ENCODE peak calls at places on chromosomes 13 and 19, in five cellular contexts. One of them, this sample, is unnamed.

GRCh38 chr19:49347835-49348234 is 12.6 kb downstream of the CD37 start:
- DNase-seq in A549: peak
- DNase-seq in tibial artery: no peak
- DNase-seq in MCF 10A: peak
- DNase-seq in AG10803: peak
- DNase-seq in this sample: no peak

GRCh38 chr19:48685583-48685982 is 10.2 kb upstream of the FUT2 start:
- DNase-seq in A549: no peak
- DNase-seq in AG10803: no peak
- DNase-seq in MCF 10A: peak
- DNase-seq in tibial artery: no peak
- DNase-seq in this sample: no peak

GRCh38 chr13:108700421-108701170 is 71.2 kb downstream of the MYO16 start:
- DNase-seq in MCF 10A: peak
- DNase-seq in tibial artery: no peak
- DNase-seq in AG10803: no peak
- DNase-seq in A549: peak
- DNase-seq in this sample: no peak

GRCh38 chr19:4229179-4229931 is at the start of gene EBI3:
- DNase-seq in MCF 10A: peak
- DNase-seq in tibial artery: no peak
- DNase-seq in A549: peak
- DNase-seq in AG10803: no peak
- DNase-seq in this sample: no peak

GRCh38 chr19:33197591-33198000 is 3.5 kb downstream of the LRP3 start:
- DNase-seq in A549: no peak
- DNase-seq in tibial artery: no peak
- DNase-seq in MCF 10A: no peak
- DNase-seq in AG10803: no peak
- DNase-seq in this sample: no peak

GRCh38 chr19:12137541-12137940 is 2.6 kb downstream of the ZNF20 start:
- DNase-seq in A549: no peak
- DNase-seq in AG10803: no peak
- DNase-seq in MCF 10A: no peak
- DNase-seq in tibial artery: no peak
- DNase-seq in this sample: no peak

GRCh38 chr13:41416276-41416675 is 41.1 kb upstream of the RGCC start:
- DNase-seq in tibial artery: no peak
- DNase-seq in A549: no peak
- DNase-seq in AG10803: peak
- DNase-seq in MCF 10A: no peak
- DNase-seq in this sample: no peak

GRCh38 chr19:37989855-37990254 is 82.8 kb downstream of the SIPA1L3 start:
- DNase-seq in MCF 10A: peak
- DNase-seq in AG10803: no peak
- DNase-seq in A549: no peak
- DNase-seq in tibial artery: no peak
- DNase-seq in this sample: no peak

GRCh38 chr13:41263261-41263971 is at the start of gene MTRF1:
- DNase-seq in tibial artery: peak
- DNase-seq in A549: peak
- DNase-seq in MCF 10A: peak
- DNase-seq in AG10803: peak
- DNase-seq in this sample: peak

GRCh38 chr19:22784051-22784450 is at the start of gene ZNF99:
- DNase-seq in tibial artery: peak
- DNase-seq in A549: no peak
- DNase-seq in MCF 10A: no peak
- DNase-seq in AG10803: no peak
- DNase-seq in this sample: no peak

GRCh38 chr13:110680852-110681251 is 25.1 kb downstream of the CARS2 start:
- DNase-seq in A549: peak
- DNase-seq in AG10803: no peak
- DNase-seq in tibial artery: no peak
- DNase-seq in MCF 10A: peak
- DNase-seq in this sample: no peak

GRCh38 chr13:37617162-37617561 is 18.6 kb upstream of the POSTN start:
- DNase-seq in A549: peak
- DNase-seq in tibial artery: no peak
- DNase-seq in MCF 10A: peak
- DNase-seq in AG10803: peak
- DNase-seq in this sample: no peak

GRCh38 chr19:8500158-8500557 is 2.3 kb downstream of the PRAM1 start:
- DNase-seq in A549: no peak
- DNase-seq in AG10803: no peak
- DNase-seq in tibial artery: no peak
- DNase-seq in MCF 10A: no peak
- DNase-seq in this sample: no peak

GRCh38 chr19:18754501-18754900 is 36.6 kb downstream of the COMP start:
- DNase-seq in tibial artery: no peak
- DNase-seq in AG10803: no peak
- DNase-seq in A549: no peak
- DNase-seq in MCF 10A: no peak
- DNase-seq in this sample: no peak

GRCh38 chr13:106499113-106499512 is 36.3 kb downstream of the EFNB2 start:
- DNase-seq in MCF 10A: no peak
- DNase-seq in tibial artery: no peak
- DNase-seq in AG10803: no peak
- DNase-seq in A549: no peak
- DNase-seq in this sample: no peak

GRCh38 chr19:58569943-58570670 is 3.0 kb downstream of the MZF1 start:
- DNase-seq in A549: no peak
- DNase-seq in AG10803: no peak
- DNase-seq in tibial artery: peak
- DNase-seq in MCF 10A: no peak
- DNase-seq in this sample: no peak

GRCh38 chr13:101915755-101916107 is 463.3 kb downstream of the ITGBL1 start:
- DNase-seq in tibial artery: no peak
- DNase-seq in MCF 10A: no peak
- DNase-seq in AG10803: no peak
- DNase-seq in A549: no peak
- DNase-seq in this sample: no peak

GRCh38 chr19:54561840-54562239 is 11.8 kb upstream of the LILRA2 start:
- DNase-seq in AG10803: no peak
- DNase-seq in MCF 10A: no peak
- DNase-seq in tibial artery: no peak
- DNase-seq in A549: peak
- DNase-seq in this sample: no peak

DNA sequence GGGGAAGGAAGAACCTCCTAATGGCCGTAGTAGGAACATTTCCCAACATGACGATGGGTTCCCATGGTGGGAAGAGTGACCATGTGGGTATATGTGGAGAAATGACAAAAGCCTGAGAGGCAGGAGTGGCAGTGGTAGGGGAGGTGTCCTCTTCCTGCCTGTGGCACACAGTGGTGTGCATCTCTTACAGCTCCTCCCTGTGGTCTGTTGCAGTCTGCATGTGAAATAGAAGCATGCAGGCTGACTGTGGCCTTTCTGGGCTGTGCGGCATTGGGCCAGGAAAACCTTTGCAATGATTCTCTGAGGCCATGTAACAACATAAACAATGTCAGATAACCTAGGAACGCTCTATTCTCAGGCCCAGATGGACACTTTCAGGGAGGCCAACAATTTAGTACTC is 84.0 kb downstream of the LACC1 start:
- DNase-seq in MCF 10A: peak
- DNase-seq in A549: peak
- DNase-seq in AG10803: no peak
- DNase-seq in tibial artery: no peak
- DNase-seq in this sample: no peak
- TF ChIP-seq CTCF in MCF 10A: no peak
- TF ChIP-seq CTCF in A549: no peak
- TF ChIP-seq CTCF in AG10803: no peak
- TF ChIP-seq CTCF in tibial artery: no peak
- TF ChIP-seq CTCF in this sample: no peak

DNA sequence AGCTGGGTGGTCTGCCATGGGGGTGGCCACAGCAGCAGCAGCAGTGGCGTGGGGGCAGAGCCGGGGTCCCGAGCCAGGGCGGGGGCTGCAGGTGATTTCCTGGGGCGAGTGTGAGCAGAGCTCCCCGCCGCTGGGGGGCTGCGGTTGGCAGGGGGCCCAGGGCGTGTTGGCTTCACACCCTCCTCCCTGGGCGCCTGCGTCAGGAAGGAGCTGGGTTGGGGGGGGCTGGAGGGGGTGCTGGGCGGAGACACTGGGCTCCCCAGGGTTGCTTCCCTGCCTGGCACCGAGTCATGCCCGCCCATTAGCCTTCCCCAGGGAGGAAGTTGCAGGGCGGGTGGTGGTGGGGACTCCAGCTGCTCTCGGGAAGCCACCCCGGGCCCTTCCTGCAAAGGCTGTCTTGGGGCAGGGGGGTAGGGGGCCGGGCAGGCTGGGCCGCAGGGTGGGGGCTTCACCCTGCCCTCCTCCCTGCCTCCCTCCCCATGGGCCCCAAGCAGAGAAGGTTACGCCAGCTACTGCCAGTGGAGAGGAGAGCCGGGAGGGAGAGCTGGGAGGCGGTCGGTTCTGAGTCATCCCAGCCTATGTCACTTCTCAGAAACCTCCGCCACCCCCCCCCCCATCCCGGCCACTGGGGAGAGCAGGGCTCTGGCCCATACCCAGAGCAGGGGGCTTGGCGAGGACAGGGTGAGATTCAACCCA is 4.6 kb downstream of the MIDN start:
- DNase-seq in tibial artery: peak
- DNase-seq in AG10803: peak
- DNase-seq in A549: peak
- DNase-seq in MCF 10A: peak
- DNase-seq in this sample: no peak
- TF ChIP-seq CTCF in tibial artery: no peak
- TF ChIP-seq CTCF in AG10803: peak
- TF ChIP-seq CTCF in A549: no peak
- TF ChIP-seq CTCF in MCF 10A: no peak
- TF ChIP-seq CTCF in this sample: no peak

GRCh38 chr19:56837004-56837403 is 3.5 kb downstream of the PEG3 start:
- DNase-seq in A549: no peak
- DNase-seq in tibial artery: no peak
- DNase-seq in AG10803: no peak
- DNase-seq in MCF 10A: no peak
- DNase-seq in this sample: no peak

GRCh38 chr19:56838680-56838929 is 1.9 kb downstream of the PEG3 start:
- DNase-seq in A549: no peak
- DNase-seq in AG10803: no peak
- DNase-seq in MCF 10A: no peak
- DNase-seq in tibial artery: no peak
- DNase-seq in this sample: no peak

GRCh38 chr19:56838930-56839664 is 1.4 kb downstream of the PEG3 start:
- DNase-seq in MCF 10A: no peak
- DNase-seq in A549: peak
- DNase-seq in tibial artery: peak
- DNase-seq in AG10803: peak
- DNase-seq in this sample: no peak

GRCh38 chr19:56837492-56837891 is 3.0 kb downstream of the PEG3 start:
- DNase-seq in tibial artery: peak
- DNase-seq in A549: no peak
- DNase-seq in AG10803: no peak
- DNase-seq in MCF 10A: no peak
- DNase-seq in this sample: no peak

DNA sequence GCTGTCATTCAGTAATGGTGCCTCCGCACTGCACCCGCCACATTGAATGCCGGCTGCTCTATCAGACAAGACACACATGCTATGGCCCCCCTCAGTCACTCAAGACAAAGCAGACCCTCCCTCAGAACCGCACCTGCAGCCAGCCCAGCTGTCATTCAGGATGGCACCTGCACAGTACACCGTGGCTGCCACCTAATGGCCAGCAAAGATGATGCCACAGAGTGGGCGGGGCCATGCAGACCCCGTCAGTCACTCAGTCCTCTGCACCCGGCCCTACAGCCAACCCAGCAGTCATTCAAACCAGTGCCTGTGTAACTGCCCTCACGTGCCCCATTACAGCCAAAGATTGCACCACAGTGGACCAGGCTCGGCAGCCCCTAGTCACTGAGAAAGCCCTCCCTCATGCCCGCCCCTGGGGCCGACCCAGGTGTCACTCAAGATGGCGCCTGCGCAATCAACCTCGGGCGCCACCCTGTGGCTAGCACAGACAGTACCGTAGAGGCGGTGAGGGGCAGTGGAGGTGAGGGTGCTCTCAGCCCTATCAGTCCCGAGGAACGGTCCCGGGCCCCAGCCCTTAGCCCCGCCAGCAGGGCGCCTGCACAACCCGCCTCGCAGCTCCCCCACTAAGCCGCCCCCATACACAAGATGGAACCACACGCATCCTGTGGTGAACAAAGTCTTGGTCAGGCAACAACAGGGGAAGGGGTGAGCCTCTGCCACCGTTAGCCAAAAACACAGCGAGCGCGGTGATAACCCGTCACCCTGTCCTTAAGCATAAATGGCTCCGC is 2.4 kb downstream of the PEG3 start:
- DNase-seq in tibial artery: peak
- DNase-seq in A549: no peak
- DNase-seq in MCF 10A: no peak
- DNase-seq in AG10803: no peak
- DNase-seq in this sample: no peak
- TF ChIP-seq CTCF in tibial artery: peak
- TF ChIP-seq CTCF in A549: no peak
- TF ChIP-seq CTCF in MCF 10A: no peak
- TF ChIP-seq CTCF in AG10803: no peak
- TF ChIP-seq CTCF in this sample: no peak

GRCh38 chr19:41265376-41266153 is 1.4 kb downstream of the HNRNPUL1 start:
- DNase-seq in tibial artery: peak
- DNase-seq in AG10803: peak
- DNase-seq in A549: peak
- DNase-seq in MCF 10A: peak
- DNase-seq in this sample: no peak

GRCh38 chr19:41261474-41262190 is 2.5 kb upstream of the HNRNPUL1 start:
- DNase-seq in AG10803: no peak
- DNase-seq in tibial artery: peak
- DNase-seq in A549: no peak
- DNase-seq in MCF 10A: no peak
- DNase-seq in this sample: no peak

GRCh38 chr19:41264581-41265375 is 606 bp downstream of the HNRNPUL1 start:
- DNase-seq in A549: peak
- DNase-seq in MCF 10A: peak
- DNase-seq in tibial artery: peak
- DNase-seq in AG10803: peak
- DNase-seq in this sample: no peak

GRCh38 chr19:41263042-41263849 is 926 bp upstream of the HNRNPUL1 start:
- DNase-seq in tibial artery: peak
- DNase-seq in AG10803: peak
- DNase-seq in A549: peak
- DNase-seq in MCF 10A: peak
- DNase-seq in this sample: peak

DNA sequence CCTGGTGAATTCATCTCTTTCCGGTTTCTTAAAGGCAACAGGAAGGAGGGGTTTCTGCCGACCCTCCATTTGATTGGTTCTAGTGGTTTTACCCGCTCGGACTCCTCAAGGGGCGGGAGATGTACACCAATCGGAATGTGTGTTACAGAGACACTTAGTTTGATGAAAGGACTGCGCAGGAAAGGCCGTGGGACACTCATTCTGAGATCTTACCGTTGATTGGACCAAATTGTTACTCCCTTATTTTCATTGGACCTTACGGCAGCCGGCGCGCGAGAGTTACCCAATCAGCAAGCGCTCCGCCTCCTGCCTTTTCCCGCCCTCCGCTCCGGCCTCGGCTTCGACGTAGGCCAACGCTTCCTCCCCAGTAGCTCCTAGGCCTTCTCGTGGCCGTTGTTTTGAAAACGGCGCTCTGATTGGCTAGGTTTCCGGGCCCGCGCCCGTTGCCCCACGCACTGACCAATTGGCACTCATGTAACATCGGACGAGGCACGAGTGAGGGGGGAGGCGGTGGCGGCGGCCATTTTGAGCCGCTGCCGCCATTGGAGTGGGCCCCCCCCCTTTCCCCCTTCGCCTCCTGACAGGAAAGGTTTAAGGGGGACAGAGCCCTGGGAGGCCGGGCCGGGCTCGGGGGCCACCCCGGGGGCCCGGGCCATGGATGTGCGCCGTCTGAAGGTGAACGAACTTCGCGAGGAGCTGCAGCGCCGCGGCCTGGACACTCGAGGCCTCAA is at the start of gene HNRNPUL1:
- DNase-seq in MCF 10A: peak
- DNase-seq in A549: peak
- DNase-seq in tibial artery: peak
- DNase-seq in AG10803: peak
- DNase-seq in this sample: peak
- TF ChIP-seq CTCF in MCF 10A: peak
- TF ChIP-seq CTCF in A549: peak
- TF ChIP-seq CTCF in tibial artery: peak
- TF ChIP-seq CTCF in AG10803: peak
- TF ChIP-seq CTCF in this sample: peak